ENCODE peak calls at places on chromosomes 13 and 19, in ten cellular contexts. P, S, E, G, J, X, O, D, Y and I are unnamed samples.

GRCh38 chr13:107222619-107223018 is 654.7 kb upstream of the ARGLU1 start:
- DNase-seq in D (no peak), P (no peak), G (no peak), Y (no peak), J (no peak), S (no peak), E (no peak), O (no peak), X (no peak), I (no peak)

GRCh38 chr19:58356236-58356970 is 3.1 kb upstream of the A1BG start:
- DNase-seq in J (no peak), O (peak), Y (no peak), P (peak), G (no peak), X (no peak), S (no peak), D (no peak), E (peak), I (no peak)

GRCh38 chr13:109737606-109738005 is 48.8 kb downstream of the IRS2 start:
- DNase-seq in S (no peak), P (no peak), G (no peak), O (no peak), Y (no peak), J (peak), E (no peak), X (no peak), D (no peak), I (no peak)

GRCh38 chr13:34864650-34865049 is 77.4 kb upstream of the NBEA start:
- DNase-seq in S (no peak), X (no peak), O (no peak), Y (no peak), P (no peak), D (no peak), G (no peak), J (no peak), E (no peak), I (no peak)

GRCh38 chr13:40149611-40150283 is 494.3 kb downstream of the COG6 start:
- DNase-seq in D (peak), E (no peak), O (no peak), Y (no peak), S (no peak), J (no peak), X (peak), G (peak), P (no peak), I (no peak)

GRCh38 chr13:100530645-100531044 is 57.9 kb downstream of the GGACT start:
- DNase-seq in P (no peak), D (peak), X (no peak), E (no peak), G (no peak), O (no peak), S (no peak), Y (peak), J (no peak), I (no peak)

GRCh38 chr13:112891477-112892401 is 77.3 kb upstream of the MCF2L start:
- DNase-seq in O (no peak), E (no peak), G (no peak), X (peak), Y (peak), J (no peak), S (no peak), D (no peak), P (no peak), I (no peak)

GRCh38 chr19:42250666-42251531 is 4.0 kb downstream of the ERF start:
- DNase-seq in J (no peak), G (no peak), P (no peak), O (peak), D (peak), Y (peak), X (peak), E (peak), S (no peak), I (no peak)

GRCh38 chr13:63208811-63209210 is 1793.2 kb upstream of the PCDH20 start:
- DNase-seq in P (no peak), Y (no peak), G (no peak), E (no peak), D (no peak), O (no peak), X (no peak), S (no peak), J (no peak), I (no peak)

GRCh38 chr19:604355-604754 is 14.7 kb downstream of the HCN2 start:
- DNase-seq in E (peak), D (no peak), G (no peak), O (peak), X (no peak), P (no peak), Y (no peak), J (no peak), S (no peak), I (peak)